ENCODE peak calls at places on chromosomes 12 and 14, in seven cellular contexts. One of them, this sample, is unnamed.
A peak's percentile ranks its signal among the peaks of the same experiment; 100 is the strongest.

GRCh38 chr14:54147285-54147684 is 190.7 kb upstream of the BMP4 start:
- DNase-seq in cardiac muscle cell: peak; percentile 66
- DNase-seq in fibroblast of mammary gland: peak; percentile 4
- DNase-seq in GM12865: no peak
- DNase-seq in endodermal cell: no peak
- DNase-seq in astrocyte of the spinal cord: peak; percentile 82
- DNase-seq in hepatocyte: no peak
- DNase-seq in this sample: no peak

GRCh38 chr14:45112886-45113772 is 21.2 kb downstream of the FKBP3 start:
- DNase-seq in cardiac muscle cell: peak; percentile 21
- DNase-seq in fibroblast of mammary gland: peak; percentile 19
- DNase-seq in GM12865: no peak
- DNase-seq in endodermal cell: no peak
- DNase-seq in astrocyte of the spinal cord: no peak
- DNase-seq in hepatocyte: no peak
- DNase-seq in this sample: no peak

GRCh38 chr12:15001733-15002471 is 29.1 kb downstream of the PDE6H start:
- DNase-seq in cardiac muscle cell: peak; percentile 77
- DNase-seq in fibroblast of mammary gland: peak; percentile 35
- DNase-seq in GM12865: no peak
- DNase-seq in endodermal cell: peak; percentile 85
- DNase-seq in astrocyte of the spinal cord: peak; percentile 37
- DNase-seq in hepatocyte: peak; percentile 60
- DNase-seq in this sample: no peak

GRCh38 chr14:75978249-75978731 is 3.5 kb downstream of the TGFB3 start:
- DNase-seq in cardiac muscle cell: no peak
- DNase-seq in fibroblast of mammary gland: no peak
- DNase-seq in GM12865: peak; percentile 45
- DNase-seq in endodermal cell: peak; percentile 56
- DNase-seq in astrocyte of the spinal cord: no peak
- DNase-seq in hepatocyte: no peak
- DNase-seq in this sample: no peak

GRCh38 chr14:58944957-58945356 is 243.5 kb upstream of the DAAM1 start:
- DNase-seq in cardiac muscle cell: no peak
- DNase-seq in fibroblast of mammary gland: no peak
- DNase-seq in GM12865: no peak
- DNase-seq in endodermal cell: no peak
- DNase-seq in astrocyte of the spinal cord: no peak
- DNase-seq in hepatocyte: no peak
- DNase-seq in this sample: no peak

GRCh38 chr14:24921903-24922302 is 128.0 kb downstream of the STXBP6 start:
- DNase-seq in cardiac muscle cell: peak; percentile 39
- DNase-seq in fibroblast of mammary gland: peak; percentile 65
- DNase-seq in GM12865: no peak
- DNase-seq in endodermal cell: no peak
- DNase-seq in astrocyte of the spinal cord: peak; percentile 24
- DNase-seq in hepatocyte: no peak
- DNase-seq in this sample: peak; percentile 16

GRCh38 chr12:111450676-111451075 is 45.0 kb downstream of the SH2B3 start:
- DNase-seq in cardiac muscle cell: no peak
- DNase-seq in fibroblast of mammary gland: no peak
- DNase-seq in GM12865: no peak
- DNase-seq in endodermal cell: peak; percentile 22
- DNase-seq in astrocyte of the spinal cord: no peak
- DNase-seq in hepatocyte: no peak
- DNase-seq in this sample: no peak

GRCh38 chr14:50527970-50528369 is 4.4 kb downstream of the MAP4K5 start:
- DNase-seq in cardiac muscle cell: no peak
- DNase-seq in fibroblast of mammary gland: peak; percentile 34
- DNase-seq in GM12865: no peak
- DNase-seq in endodermal cell: no peak
- DNase-seq in astrocyte of the spinal cord: peak; percentile 55
- DNase-seq in hepatocyte: no peak
- DNase-seq in this sample: no peak

GRCh38 chr12:24840046-24840800 is 108.7 kb downstream of the BCAT1 start:
- DNase-seq in cardiac muscle cell: no peak
- DNase-seq in fibroblast of mammary gland: peak; percentile 77
- DNase-seq in GM12865: peak; percentile 11
- DNase-seq in endodermal cell: no peak
- DNase-seq in astrocyte of the spinal cord: peak; percentile 33
- DNase-seq in hepatocyte: no peak
- DNase-seq in this sample: peak; percentile 35

DNA sequence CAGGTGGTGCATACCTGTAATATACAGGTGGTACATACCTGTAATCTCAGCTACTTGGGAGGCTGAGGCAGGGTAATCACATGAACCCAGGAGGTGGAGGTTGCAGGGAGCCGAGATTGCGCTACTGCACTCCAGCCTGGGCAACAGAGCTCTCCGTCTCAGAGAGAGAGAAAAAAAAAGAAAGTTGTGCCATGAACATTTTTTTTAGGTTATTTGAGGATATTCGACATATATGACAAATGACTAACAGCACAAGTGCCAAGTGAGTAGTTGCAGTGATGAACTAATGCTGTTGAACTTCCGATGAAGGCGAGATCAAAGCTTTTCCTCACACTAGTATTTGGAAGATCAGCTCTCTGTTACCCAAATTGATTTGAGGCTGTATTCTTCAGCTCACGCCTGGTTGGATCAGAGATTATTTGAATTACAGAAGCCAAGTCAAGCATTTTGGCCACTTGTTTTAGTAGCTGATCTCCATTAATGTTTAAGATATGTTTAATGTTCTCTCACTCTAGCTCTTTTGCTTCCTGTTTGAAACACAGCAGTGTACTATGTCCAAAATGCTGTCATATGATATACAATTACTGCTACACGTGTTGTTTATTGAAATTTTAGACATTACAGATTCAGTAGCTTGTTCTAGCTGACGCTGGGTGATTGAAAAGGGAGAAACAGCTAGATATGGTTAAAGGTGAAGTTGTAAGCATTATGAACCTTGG is 43.4 kb downstream of the WDR20 start:
- DNase-seq in cardiac muscle cell: peak; percentile 17
- DNase-seq in fibroblast of mammary gland: peak; percentile 60
- DNase-seq in GM12865: no peak
- DNase-seq in endodermal cell: no peak
- DNase-seq in astrocyte of the spinal cord: peak; percentile 20
- DNase-seq in hepatocyte: no peak
- DNase-seq in this sample: no peak
- H3K4me3 ChIP-seq in cardiac muscle cell: no peak overlapping the region
- H3K4me3 ChIP-seq in fibroblast of mammary gland: no peak overlapping the region
- H3K4me3 ChIP-seq in GM12865: no peak overlapping the region
- H3K4me3 ChIP-seq in endodermal cell: no peak overlapping the region
- H3K4me3 ChIP-seq in astrocyte of the spinal cord: no peak overlapping the region
- H3K4me3 ChIP-seq in hepatocyte: no peak overlapping the region
- H3K4me3 ChIP-seq in this sample: no peak overlapping the region

GRCh38 chr12:106758349-106758951 is 16.0 kb upstream of the RIC8B start:
- DNase-seq in cardiac muscle cell: no peak
- DNase-seq in fibroblast of mammary gland: no peak
- DNase-seq in GM12865: no peak
- DNase-seq in endodermal cell: no peak
- DNase-seq in astrocyte of the spinal cord: no peak
- DNase-seq in hepatocyte: no peak
- DNase-seq in this sample: no peak

GRCh38 chr12:106757623-106758348 is 16.7 kb upstream of the RIC8B start:
- DNase-seq in cardiac muscle cell: no peak
- DNase-seq in fibroblast of mammary gland: no peak
- DNase-seq in GM12865: no peak
- DNase-seq in endodermal cell: no peak
- DNase-seq in astrocyte of the spinal cord: no peak
- DNase-seq in hepatocyte: no peak
- DNase-seq in this sample: no peak

GRCh38 chr12:106764738-106765137 is 9.7 kb upstream of the RIC8B start:
- DNase-seq in cardiac muscle cell: peak; percentile 78
- DNase-seq in fibroblast of mammary gland: peak; percentile 28
- DNase-seq in GM12865: no peak
- DNase-seq in endodermal cell: no peak
- DNase-seq in astrocyte of the spinal cord: no peak
- DNase-seq in hepatocyte: no peak
- DNase-seq in this sample: no peak

GRCh38 chr12:106759526-106760183 is 14.8 kb upstream of the RIC8B start:
- DNase-seq in cardiac muscle cell: no peak
- DNase-seq in fibroblast of mammary gland: peak; percentile 68
- DNase-seq in GM12865: no peak
- DNase-seq in endodermal cell: no peak
- DNase-seq in astrocyte of the spinal cord: no peak
- DNase-seq in hepatocyte: no peak
- DNase-seq in this sample: no peak

GRCh38 chr12:106760184-106760531 is 14.3 kb upstream of the RIC8B start:
- DNase-seq in cardiac muscle cell: peak; percentile 44
- DNase-seq in fibroblast of mammary gland: peak; percentile 25
- DNase-seq in GM12865: peak; percentile 89
- DNase-seq in endodermal cell: peak; percentile 86
- DNase-seq in astrocyte of the spinal cord: no peak
- DNase-seq in hepatocyte: no peak
- DNase-seq in this sample: no peak
- H3K4me3 ChIP-seq in cardiac muscle cell: no peak overlapping the region
- H3K4me3 ChIP-seq in fibroblast of mammary gland: no peak overlapping the region
- H3K4me3 ChIP-seq in GM12865: peak overlapping the region; percentile 59
- H3K4me3 ChIP-seq in endodermal cell: no peak overlapping the region
- H3K4me3 ChIP-seq in astrocyte of the spinal cord: no peak overlapping the region
- H3K4me3 ChIP-seq in hepatocyte: no peak overlapping the region
- H3K4me3 ChIP-seq in this sample: no peak overlapping the region

GRCh38 chr12:18358930-18359329 is 97.6 kb downstream of the PIK3C2G start:
- DNase-seq in cardiac muscle cell: no peak
- DNase-seq in fibroblast of mammary gland: no peak
- DNase-seq in GM12865: no peak
- DNase-seq in endodermal cell: no peak
- DNase-seq in astrocyte of the spinal cord: no peak
- DNase-seq in hepatocyte: no peak
- DNase-seq in this sample: no peak
- H3K4me3 ChIP-seq in cardiac muscle cell: no peak overlapping the region
- H3K4me3 ChIP-seq in fibroblast of mammary gland: no peak overlapping the region
- H3K4me3 ChIP-seq in GM12865: no peak overlapping the region
- H3K4me3 ChIP-seq in endodermal cell: no peak overlapping the region
- H3K4me3 ChIP-seq in astrocyte of the spinal cord: no peak overlapping the region
- H3K4me3 ChIP-seq in hepatocyte: no peak overlapping the region
- H3K4me3 ChIP-seq in this sample: no peak overlapping the region

DNA sequence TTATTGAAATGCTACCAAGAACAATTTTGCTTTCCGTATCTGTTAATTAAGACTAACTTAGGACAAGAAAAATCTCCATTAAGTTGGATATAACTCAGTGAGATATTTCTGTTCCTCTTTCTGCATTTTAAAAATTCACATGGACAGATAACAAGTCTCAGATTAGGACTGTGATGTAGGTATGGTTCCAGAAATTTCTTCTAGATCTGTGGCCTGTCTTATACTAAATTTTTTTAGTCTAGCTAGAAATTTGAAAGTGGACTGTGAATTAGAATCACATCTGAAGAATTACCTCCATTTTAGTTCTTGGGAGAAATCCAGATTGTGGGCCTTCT is 41.6 kb downstream of the USP15 start:
- DNase-seq in cardiac muscle cell: no peak
- DNase-seq in fibroblast of mammary gland: no peak
- DNase-seq in GM12865: no peak
- DNase-seq in endodermal cell: no peak
- DNase-seq in astrocyte of the spinal cord: no peak
- DNase-seq in hepatocyte: no peak
- DNase-seq in this sample: no peak
- H3K4me3 ChIP-seq in cardiac muscle cell: no peak overlapping the region
- H3K4me3 ChIP-seq in fibroblast of mammary gland: no peak overlapping the region
- H3K4me3 ChIP-seq in GM12865: no peak overlapping the region
- H3K4me3 ChIP-seq in endodermal cell: no peak overlapping the region
- H3K4me3 ChIP-seq in astrocyte of the spinal cord: no peak overlapping the region
- H3K4me3 ChIP-seq in hepatocyte: no peak overlapping the region
- H3K4me3 ChIP-seq in this sample: no peak overlapping the region

DNA sequence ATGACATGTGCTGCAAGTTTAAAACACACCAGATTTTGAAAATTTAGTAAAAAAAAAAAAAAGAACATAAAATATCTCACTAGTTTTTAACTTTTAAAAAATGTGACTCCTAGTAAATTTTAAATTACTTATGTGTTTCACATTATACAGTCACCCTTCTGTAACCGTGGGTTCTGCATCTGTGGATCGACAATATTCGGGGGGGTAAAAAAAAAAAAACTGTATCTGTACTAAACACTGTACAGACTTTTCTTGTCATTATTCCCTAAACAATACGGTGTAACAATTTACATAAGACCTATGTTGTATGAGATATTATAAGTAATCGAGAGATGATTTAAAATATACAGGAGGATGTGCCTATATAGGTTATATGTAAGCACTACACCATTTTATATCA is 3.2 kb downstream of the DDX24 start:
- DNase-seq in cardiac muscle cell: no peak
- DNase-seq in fibroblast of mammary gland: no peak
- DNase-seq in GM12865: no peak
- DNase-seq in endodermal cell: no peak
- DNase-seq in astrocyte of the spinal cord: no peak
- DNase-seq in hepatocyte: no peak
- DNase-seq in this sample: no peak
- H3K4me3 ChIP-seq in cardiac muscle cell: peak overlapping the region; percentile 5
- H3K4me3 ChIP-seq in fibroblast of mammary gland: no peak overlapping the region
- H3K4me3 ChIP-seq in GM12865: no peak overlapping the region
- H3K4me3 ChIP-seq in endodermal cell: peak overlapping the region; percentile 90
- H3K4me3 ChIP-seq in astrocyte of the spinal cord: no peak overlapping the region
- H3K4me3 ChIP-seq in hepatocyte: no peak overlapping the region
- H3K4me3 ChIP-seq in this sample: no peak overlapping the region

GRCh38 chr12:50505945-50506344 is 1.2 kb downstream of the DIP2B start:
- DNase-seq in cardiac muscle cell: peak; percentile 24
- DNase-seq in fibroblast of mammary gland: peak; percentile 15
- DNase-seq in GM12865: peak; percentile 51
- DNase-seq in endodermal cell: no peak
- DNase-seq in astrocyte of the spinal cord: peak; percentile 14
- DNase-seq in hepatocyte: peak; percentile 17
- DNase-seq in this sample: no peak

GRCh38 chr12:50507474-50507838 is 2.7 kb downstream of the DIP2B start:
- DNase-seq in cardiac muscle cell: no peak
- DNase-seq in fibroblast of mammary gland: no peak
- DNase-seq in GM12865: no peak
- DNase-seq in endodermal cell: no peak
- DNase-seq in astrocyte of the spinal cord: no peak
- DNase-seq in hepatocyte: no peak
- DNase-seq in this sample: no peak

GRCh38 chr12:50507930-50508329 is 3.1 kb downstream of the DIP2B start:
- DNase-seq in cardiac muscle cell: no peak
- DNase-seq in fibroblast of mammary gland: no peak
- DNase-seq in GM12865: no peak
- DNase-seq in endodermal cell: no peak
- DNase-seq in astrocyte of the spinal cord: no peak
- DNase-seq in hepatocyte: no peak
- DNase-seq in this sample: no peak

GRCh38 chr12:50505386-50505827 is 622 bp downstream of the DIP2B start:
- DNase-seq in cardiac muscle cell: peak; percentile 16
- DNase-seq in fibroblast of mammary gland: peak; percentile 22
- DNase-seq in GM12865: no peak
- DNase-seq in endodermal cell: no peak
- DNase-seq in astrocyte of the spinal cord: peak; percentile 23
- DNase-seq in hepatocyte: peak; percentile 34
- DNase-seq in this sample: no peak

GRCh38 chr12:50506753-50507473 is 2.1 kb downstream of the DIP2B start:
- DNase-seq in cardiac muscle cell: peak; percentile 36
- DNase-seq in fibroblast of mammary gland: no peak
- DNase-seq in GM12865: no peak
- DNase-seq in endodermal cell: no peak
- DNase-seq in astrocyte of the spinal cord: no peak
- DNase-seq in hepatocyte: no peak
- DNase-seq in this sample: no peak
- H3K4me3 ChIP-seq in cardiac muscle cell: peak overlapping the region; percentile 95
- H3K4me3 ChIP-seq in fibroblast of mammary gland: no peak overlapping the region
- H3K4me3 ChIP-seq in GM12865: peak overlapping the region; percentile 76
- H3K4me3 ChIP-seq in endodermal cell: peak overlapping the region; percentile 93
- H3K4me3 ChIP-seq in astrocyte of the spinal cord: peak overlapping the region; percentile 92
- H3K4me3 ChIP-seq in hepatocyte: no peak overlapping the region
- H3K4me3 ChIP-seq in this sample: no peak overlapping the region

GRCh38 chr12:92185052-92185451 is 39.4 kb upstream of the BTG1 start:
- DNase-seq in cardiac muscle cell: no peak
- DNase-seq in fibroblast of mammary gland: no peak
- DNase-seq in GM12865: peak; percentile 86
- DNase-seq in endodermal cell: no peak
- DNase-seq in astrocyte of the spinal cord: no peak
- DNase-seq in hepatocyte: no peak
- DNase-seq in this sample: no peak
- H3K4me3 ChIP-seq in cardiac muscle cell: no peak overlapping the region
- H3K4me3 ChIP-seq in fibroblast of mammary gland: no peak overlapping the region
- H3K4me3 ChIP-seq in GM12865: peak overlapping the region; percentile 32
- H3K4me3 ChIP-seq in endodermal cell: no peak overlapping the region
- H3K4me3 ChIP-seq in astrocyte of the spinal cord: no peak overlapping the region
- H3K4me3 ChIP-seq in hepatocyte: no peak overlapping the region
- H3K4me3 ChIP-seq in this sample: no peak overlapping the region